ENCODE peak calls at places on chromosome 11, in five cellular contexts. C is CD4-positive, alpha-beta memory T cell; X is Ammon's horn; E is left cardiac atrium; K is lung. S is an unnamed sample.

GRCh38 chr11:106520146-106520912 is 442.9 kb downstream of the AASDHPPT start:
- DNase-seq in X (no peak), C (no peak), K (no peak), E (no peak), S (no peak)

GRCh38 chr11:19281041-19281440 is 40.3 kb upstream of the E2F8 start:
- DNase-seq in C (no peak), K (no peak), E (no peak), X (no peak), S (no peak)

GRCh38 chr11:66081505-66081904 is 11.4 kb downstream of the PACS1 start:
- DNase-seq in X (peak), E (peak), C (peak), K (peak), S (peak)

GRCh38 chr11:64358907-64359711 is at the start of gene RPS6KA4:
- DNase-seq in E (peak), K (no peak), X (peak), C (peak), S (no peak)

GRCh38 chr11:70322653-70323052 is 52.2 kb downstream of the PPFIA1 start:
- DNase-seq in E (no peak), C (no peak), X (no peak), K (no peak), S (no peak)

GRCh38 chr11:112132737-112133136 is 31.2 kb downstream of the IL18 start:
- DNase-seq in X (no peak), K (no peak), C (no peak), E (no peak), S (no peak)

GRCh38 chr11:66857234-66857926 is 516 bp downstream of the LRFN4 start:
- DNase-seq in K (no peak), X (no peak), C (no peak), E (no peak), S (no peak)

GRCh38 chr11:64800633-64801464 is 2.2 kb downstream of the MAP4K2 start:
- DNase-seq in E (no peak), C (no peak), K (no peak), X (no peak), S (no peak)

GRCh38 chr11:86063536-86063935 is 5.3 kb downstream of the PICALM start:
- DNase-seq in E (no peak), X (no peak), C (no peak), K (no peak), S (no peak)

GRCh38 chr11:35142481-35143207 is 3.7 kb downstream of the CD44 start:
- DNase-seq in E (no peak), C (no peak), X (no peak), K (no peak), S (no peak)

GRCh38 chr11:57322881-57323467 is 1.8 kb downstream of the TNKS1BP1 start:
- DNase-seq in X (no peak), C (no peak), K (no peak), E (no peak), S (no peak)

GRCh38 chr11:63745304-63746170 is 23.0 kb downstream of the ZFTA start:
- DNase-seq in E (no peak), C (no peak), K (no peak), X (peak), S (no peak)

GRCh38 chr11:2531277-2531986 is 86.6 kb downstream of the KCNQ1 start:
- DNase-seq in C (peak), X (peak), K (peak), E (peak), S (peak)

GRCh38 chr11:1127664-1128162 is 30.0 kb upstream of the MUC5AC start:
- DNase-seq in X (no peak), E (no peak), K (no peak), C (no peak), S (no peak)